ENCODE peak calls at places on chromosome X, in eight cellular contexts. G is tibial artery, B is heart left ventricle, M is sigmoid colon, Q is psoas muscle, L is left ventricle myocardium inferior, P is fibroblast of pulmonary artery, I is fibroblast of villous mesenchyme. U is an unnamed sample.

GRCh38 chrX:119809185-119809666 is 17.8 kb upstream of the RPL39 start:
- DNase-seq in G (no peak), Q (no peak), I (peak; percentile 81), P (peak; percentile 36), L (no peak), B (no peak), M (no peak), U (no peak)

GRCh38 chrX:43423876-43424275 is 232.2 kb upstream of the MAOA start:
- DNase-seq in Q (no peak), L (no peak), B (no peak), P (no peak), I (peak; percentile 16), M (no peak), G (no peak), U (no peak)

GRCh38 chrX:154023276-154024000 is 3.7 kb upstream of the IRAK1 start:
- DNase-seq in G (no peak), M (peak; percentile 62), B (no peak), Q (no peak), P (no peak), I (no peak), L (no peak), U (no peak)

GRCh38 chrX:152070186-152070585 is 68.2 kb downstream of the MAGEA10 start:
- DNase-seq in I (no peak), P (no peak), B (no peak), Q (no peak), L (no peak), M (no peak), G (no peak), U (peak; percentile 1)

GRCh38 chrX:20354505-20354904 is 87.8 kb upstream of the RPS6KA3 start:
- DNase-seq in Q (no peak), P (no peak), I (no peak), B (no peak), G (no peak), L (no peak), M (no peak), U (no peak)

GRCh38 chrX:1481636-1482529 is 29.2 kb upstream of the ASMTL start:
- DNase-seq in P (peak; percentile 93), G (peak; percentile 76), Q (peak; percentile 34), B (peak; percentile 59), L (peak; percentile 43), M (peak; percentile 78), I (peak; percentile 87), U (peak; percentile 90)

GRCh38 chrX:1205681-1206611 is 6.5 kb downstream of the CRLF2 start:
- DNase-seq in B (no peak), Q (no peak), I (peak; percentile 60), P (peak; percentile 53), M (peak; percentile 13), L (no peak), G (no peak), U (peak; percentile 39)

GRCh38 chrX:70353524-70353923 is 63.6 kb downstream of the KIF4A start:
- DNase-seq in L (no peak), M (no peak), I (no peak), Q (no peak), B (no peak), P (no peak), G (no peak), U (no peak)

GRCh38 chrX:38666909-38667308 is 105.6 kb downstream of the TSPAN7 start:
- DNase-seq in I (no peak), L (no peak), M (no peak), G (no peak), P (no peak), Q (no peak), B (no peak), U (no peak)

GRCh38 chrX:133444952-133445831 is 29.9 kb upstream of the GPC4 start:
- DNase-seq in P (no peak), B (no peak), I (no peak), G (no peak), Q (no peak), M (no peak), L (no peak), U (no peak)
- H3K4me3 ChIP-seq in P (no peak overlapping the region), B (peak overlapping the region; percentile 44), I (no peak overlapping the region), G (peak overlapping the region; percentile 36), Q (peak overlapping the region; percentile 65), M (peak overlapping the region; percentile 35), L (peak overlapping the region; percentile 55), U (no peak overlapping the region)

DNA sequence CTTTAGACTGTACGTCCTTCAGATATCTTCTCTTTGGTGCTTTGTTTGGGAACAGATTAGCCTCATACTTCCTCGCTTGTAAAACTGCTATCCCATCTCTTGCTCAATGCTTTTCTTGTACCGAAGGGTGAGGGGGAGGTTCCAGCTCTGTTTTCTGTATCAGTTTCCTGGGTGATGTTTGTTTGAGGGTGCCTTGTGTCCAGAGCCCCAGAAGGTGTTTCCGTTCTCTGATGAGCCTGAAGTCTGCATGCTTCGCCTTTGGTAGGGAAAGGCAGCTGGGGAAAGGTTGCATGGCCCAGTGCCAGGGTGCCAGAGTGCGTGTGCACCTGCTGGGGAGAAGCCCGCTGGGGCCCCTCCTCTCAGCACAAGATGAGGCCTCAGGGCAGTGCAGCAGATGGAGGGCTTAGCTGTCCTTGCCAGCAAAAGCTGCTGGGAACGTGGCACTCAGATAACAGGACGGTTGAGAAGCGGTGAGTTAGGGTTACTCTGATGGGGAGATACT is 73.7 kb downstream of the TBL1X start:
- DNase-seq in L (no peak), B (no peak), I (peak; percentile 95), Q (no peak), G (no peak), P (no peak), M (no peak), U (no peak)
- TF ChIP-seq CTCF in L (no peak), B (no peak), I (no peak), Q (no peak), G (no peak), P (no peak), M (no peak), U (no peak)

GRCh38 chrX:41337140-41337539 is 3.2 kb downstream of the DDX3X start:
- DNase-seq in L (no peak), B (no peak), G (no peak), P (no peak), M (no peak), Q (no peak), I (no peak), U (no peak)

GRCh38 chrX:41338422-41338821 is 4.5 kb downstream of the DDX3X start:
- DNase-seq in M (no peak), B (no peak), P (no peak), I (peak; percentile 60), Q (no peak), G (no peak), L (no peak), U (no peak)

GRCh38 chrX:41335590-41336331 is 1.8 kb downstream of the DDX3X start:
- DNase-seq in L (no peak), P (no peak), G (no peak), I (peak; percentile 37), B (no peak), M (no peak), Q (no peak), U (peak; percentile 47)

GRCh38 chrX:41334866-41335589 is 1.1 kb downstream of the DDX3X start:
- DNase-seq in M (peak; percentile 91), Q (peak; percentile 68), L (peak; percentile 50), P (peak; percentile 64), G (peak; percentile 80), I (peak; percentile 72), B (peak; percentile 80), U (peak; percentile 53)

DNA sequence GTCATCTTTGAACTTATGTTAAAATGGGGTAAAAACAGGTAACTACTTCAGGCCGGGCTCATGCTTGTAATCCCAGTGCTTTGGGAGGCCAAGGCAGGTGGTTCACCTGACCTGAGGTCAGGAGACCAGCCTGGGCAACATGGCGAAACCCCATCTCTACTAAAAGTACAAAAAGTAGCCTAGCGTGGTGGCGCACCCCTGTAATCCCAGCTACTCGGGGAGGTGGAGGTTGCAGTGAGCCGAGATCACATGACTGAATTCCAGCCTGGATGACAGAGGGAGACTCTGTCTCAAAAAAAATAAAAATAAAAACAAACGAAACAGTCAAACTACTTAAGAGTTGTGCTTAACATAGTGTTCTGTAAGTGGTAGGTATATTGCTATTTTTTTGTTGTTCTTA is 2.5 kb downstream of the DDX3X start:
- DNase-seq in L (no peak), M (no peak), Q (no peak), I (no peak), G (no peak), P (no peak), B (no peak), U (no peak)
- H3K4me3 ChIP-seq in L (peak overlapping the region; percentile 91), M (peak overlapping the region; percentile 97), Q (peak overlapping the region; percentile 99), I (peak overlapping the region; percentile 96), G (peak overlapping the region; percentile 87), P (peak overlapping the region; percentile 90), B (peak overlapping the region; percentile 97), U (peak overlapping the region; percentile 88)

DNA sequence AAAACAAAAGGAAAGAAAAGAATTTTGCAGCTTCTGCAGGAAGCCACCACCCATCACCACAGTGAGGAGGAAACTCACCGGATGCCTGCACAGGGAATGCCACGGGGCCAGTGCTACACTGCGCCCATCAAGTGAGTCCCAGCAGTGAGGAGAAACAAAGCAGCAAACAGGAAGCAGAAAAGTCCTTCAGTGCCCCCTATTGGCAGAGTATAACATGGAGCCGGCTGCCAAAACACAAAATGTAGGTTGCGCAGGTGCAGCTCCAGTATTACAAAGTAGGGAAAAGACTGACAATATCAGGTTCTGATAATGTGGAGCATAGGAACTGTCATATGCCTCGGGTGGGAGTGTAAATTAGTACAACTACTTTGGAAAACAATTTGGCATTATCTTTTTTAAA is 23.3 kb upstream of the SCML2 start:
- DNase-seq in L (no peak), Q (no peak), P (peak; percentile 32), B (no peak), M (no peak), G (no peak), I (peak; percentile 4), U (peak; percentile 34)
- TF ChIP-seq CTCF in L (peak; percentile 50), Q (peak; percentile 21), P (peak; percentile 48), B (peak; percentile 38), M (no peak), G (peak; percentile 34), I (peak; percentile 38), U (peak; percentile 59)

GRCh38 chrX:14497184-14497666 is 32.1 kb upstream of the GLRA2 start:
- DNase-seq in Q (no peak), G (no peak), I (peak; percentile 44), P (peak; percentile 1), L (no peak), M (no peak), B (no peak), U (no peak)
- H3K4me3 ChIP-seq in Q (peak overlapping the region; percentile 34), G (peak overlapping the region; percentile 36), I (peak overlapping the region; percentile 46), P (peak overlapping the region; percentile 21), L (peak overlapping the region; percentile 50), M (peak overlapping the region; percentile 26), B (peak overlapping the region; percentile 39), U (peak overlapping the region; percentile 7)

U was measured in cardiac fibroblast.